ENCODE peak calls at places on chromosomes 1 and 21, in eight cellular contexts. G is RWPE2; M is OCI-LY7; T is spleen; C is HAP-1; Q is naive thymus-derived CD4-positive, alpha-beta T cell; V is Peyer's patch; X is CD4-positive, CD25-positive, alpha-beta regulatory T cell. O is an unnamed sample.
A peak's percentile ranks its signal among the peaks of the same experiment; 100 is the strongest.

GRCh38 chr1:172143384-172144025 is 277.0 kb upstream of the C1orf105 start:
- DNase-seq in T (no peak), Q (no peak), C (no peak), M (no peak), X (no peak), G (no peak), V (no peak), O (no peak)

GRCh38 chr1:31736675-31737074 is 27.5 kb downstream of the ADGRB2 start:
- DNase-seq in G (no peak), M (no peak), V (peak; percentile 65), T (no peak), Q (no peak), C (no peak), X (no peak), O (peak; percentile 68)

GRCh38 chr1:164651378-164651951 is 92.5 kb downstream of the PBX1 start:
- DNase-seq in M (no peak), T (no peak), X (no peak), C (peak; percentile 40), G (no peak), V (peak; percentile 74), Q (no peak), O (peak; percentile 50)

GRCh38 chr1:12601690-12602632 is 16.0 kb downstream of the DHRS3 start:
- DNase-seq in M (no peak), T (no peak), X (no peak), G (peak; percentile 86), C (no peak), Q (no peak), V (no peak), O (peak; percentile 32)

GRCh38 chr1:51644533-51645197 is 27.8 kb downstream of the OSBPL9 start:
- DNase-seq in V (no peak), Q (no peak), M (no peak), C (no peak), G (peak; percentile 60), T (no peak), X (no peak), O (no peak)

GRCh38 chr1:105485207-105485606 is 1571.3 kb upstream of the PRMT6 start:
- DNase-seq in V (no peak), C (no peak), T (no peak), X (no peak), G (no peak), M (no peak), Q (no peak), O (no peak)

GRCh38 chr1:154478639-154479038 is 23.4 kb upstream of the TDRD10 start:
- DNase-seq in X (no peak), M (peak; percentile 79), T (no peak), V (no peak), G (no peak), C (no peak), Q (peak; percentile 59), O (no peak)

GRCh38 chr1:92762355-92762754 is 22.6 kb downstream of the EVI5 start:
- DNase-seq in M (no peak), X (no peak), Q (no peak), T (no peak), C (no peak), V (no peak), G (no peak), O (no peak)

GRCh38 chr1:26159113-26160039 is 497 bp downstream of the FAM110D start:
- DNase-seq in M (no peak), G (no peak), V (no peak), Q (no peak), T (peak; percentile 45), X (no peak), C (no peak), O (peak; percentile 38)

GRCh38 chr1:9428601-9429368 is 110.5 kb upstream of the SLC25A33 start:
- DNase-seq in X (peak; percentile 99), V (peak; percentile 100), Q (peak; percentile 99), G (peak; percentile 95), T (peak; percentile 99), M (peak; percentile 100), C (peak; percentile 99), O (peak; percentile 100)

GRCh38 chr1:232131715-232132391 is 498.1 kb downstream of the SIPA1L2 start:
- DNase-seq in C (no peak), X (no peak), M (no peak), V (no peak), Q (no peak), G (no peak), T (no peak), O (no peak)

GRCh38 chr1:11880911-11881748 is 22.4 kb upstream of the NPPB start:
- DNase-seq in Q (no peak), T (no peak), G (no peak), C (no peak), M (no peak), V (no peak), X (no peak), O (no peak)

GRCh38 chr1:248924696-248925532 is 18.9 kb downstream of the PGBD2 start:
- DNase-seq in C (peak; percentile 55), X (no peak), V (no peak), Q (peak; percentile 71), T (peak; percentile 74), G (no peak), M (peak; percentile 79), O (no peak)

GRCh38 chr1:150609726-150610125 is 19.7 kb downstream of the ENSA start:
- DNase-seq in C (no peak), V (no peak), Q (no peak), M (no peak), G (no peak), T (no peak), X (no peak), O (no peak)

GRCh38 chr1:219792337-219793021 is 135.9 kb downstream of the SLC30A10 start:
- DNase-seq in X (no peak), C (no peak), V (no peak), T (no peak), Q (no peak), M (no peak), G (no peak), O (no peak)

GRCh38 chr1:3275471-3276340 is 178.8 kb upstream of the ARHGEF16 start:
- DNase-seq in T (no peak), M (no peak), G (no peak), Q (no peak), C (no peak), V (no peak), X (no peak), O (peak; percentile 40)

DNA sequence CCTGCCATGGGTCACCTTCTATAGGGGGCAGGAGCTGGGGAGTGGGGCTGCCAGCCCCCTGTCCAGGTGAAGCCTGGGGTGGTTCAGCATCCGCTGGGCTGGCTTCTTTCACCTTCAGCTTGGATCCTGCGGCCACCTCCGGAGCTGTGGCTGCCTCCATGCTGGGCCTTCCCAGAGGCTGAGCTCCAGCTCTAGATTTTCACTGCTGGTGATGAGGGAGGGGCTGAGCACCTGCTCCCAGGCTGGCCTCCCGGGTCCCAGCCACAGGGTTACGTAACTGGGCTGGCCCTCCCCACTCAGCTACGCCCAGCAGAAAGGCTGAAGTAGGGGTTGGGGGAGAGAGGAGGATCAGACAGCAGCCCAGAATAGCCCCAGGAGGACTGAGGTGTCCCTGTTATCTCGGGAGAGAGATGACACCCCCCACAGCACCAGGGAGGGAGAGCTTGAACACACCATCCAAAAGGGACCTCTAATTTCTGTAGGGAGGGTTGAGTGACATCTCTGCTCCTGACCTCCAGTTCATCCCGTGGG is at the start of gene MYBPHL:
- DNase-seq in V (no peak), C (no peak), G (no peak), M (no peak), T (no peak), Q (no peak), X (no peak), O (no peak)
- H3K4me3 ChIP-seq in V (no peak within 1 kb of the TSS), C (no peak within 1 kb of the TSS), G (no peak within 1 kb of the TSS), M (peak within 1 kb of the TSS; percentile 20), T (no peak within 1 kb of the TSS), Q (no peak within 1 kb of the TSS), X (no peak within 1 kb of the TSS), O (no peak within 1 kb of the TSS)

DNA sequence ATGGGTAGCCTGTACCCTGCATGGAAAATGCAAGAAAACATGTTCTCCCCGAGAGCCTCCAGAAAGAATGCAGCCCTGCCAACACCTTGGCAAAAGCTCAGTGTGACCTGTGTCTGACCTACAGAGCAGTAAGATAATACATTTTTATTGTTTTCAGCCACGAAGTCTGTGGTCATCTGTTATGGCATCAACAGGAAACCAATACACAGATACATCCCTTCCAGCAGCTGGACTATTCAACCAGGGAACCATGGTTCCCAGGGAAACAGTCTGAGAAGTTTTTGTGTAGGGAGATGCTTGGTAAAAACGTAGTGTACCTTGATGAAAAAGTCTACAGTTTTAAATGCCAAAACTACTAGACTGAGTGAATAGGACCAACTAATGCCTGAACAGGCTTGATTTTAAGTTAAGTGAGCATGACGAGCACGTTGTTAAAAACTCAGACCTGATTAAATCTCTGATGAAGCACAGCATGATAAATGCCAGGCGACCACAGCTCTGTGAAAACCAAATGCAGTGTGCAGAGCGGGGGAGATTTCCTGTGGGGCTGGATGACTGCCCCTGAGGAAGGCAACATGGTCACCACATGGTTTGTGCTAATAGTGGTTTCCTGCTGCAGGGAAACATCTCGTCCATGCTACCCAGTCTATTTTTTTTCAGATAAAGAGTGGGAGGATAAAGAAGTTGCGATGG is 228.9 kb downstream of the TNR start:
- DNase-seq in T (no peak), G (no peak), Q (no peak), V (no peak), M (no peak), X (no peak), C (no peak), O (no peak)
- H3K4me3 ChIP-seq in T (no peak overlapping the region), G (no peak overlapping the region), Q (no peak overlapping the region), V (no peak overlapping the region), M (no peak overlapping the region), X (no peak overlapping the region), C (no peak overlapping the region), O (no peak overlapping the region)

GRCh38 chr21:45534591-45535331 is 7.5 kb downstream of the SLC19A1 start:
- DNase-seq in C (no peak), M (no peak), X (no peak), V (peak; percentile 47), G (peak; percentile 70), Q (no peak), T (peak; percentile 84), O (no peak)
- H3K4me3 ChIP-seq in C (no peak overlapping the region), M (no peak overlapping the region), X (no peak overlapping the region), V (no peak overlapping the region), G (no peak overlapping the region), Q (no peak overlapping the region), T (no peak overlapping the region), O (no peak overlapping the region)

DNA sequence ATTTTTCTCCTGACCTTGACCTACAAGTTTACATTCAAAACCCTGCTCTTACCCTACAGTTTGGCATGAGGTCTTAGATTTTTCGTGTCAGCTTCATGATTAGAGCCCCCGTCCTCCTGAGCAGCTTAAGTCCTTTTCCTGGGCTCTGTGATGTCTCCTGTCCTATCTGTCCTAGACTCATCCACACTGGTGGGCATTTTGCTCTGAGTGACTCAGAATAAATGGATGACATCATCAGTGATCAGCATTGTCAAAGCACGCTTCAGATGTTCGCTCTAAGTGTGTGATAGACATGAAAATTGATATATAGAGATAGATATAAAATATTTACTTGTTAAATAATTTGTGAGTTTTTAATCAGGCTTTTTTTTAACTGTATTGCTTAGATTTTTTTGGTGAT is 21.8 kb downstream of the RGS13 start:
- DNase-seq in V (no peak), X (no peak), Q (no peak), G (no peak), C (no peak), M (no peak), T (no peak), O (no peak)
- H3K4me3 ChIP-seq in V (no peak overlapping the region), X (no peak overlapping the region), Q (no peak overlapping the region), G (no peak overlapping the region), C (no peak overlapping the region), M (no peak overlapping the region), T (no peak overlapping the region), O (no peak overlapping the region)

O was measured in pancreas.